ENCODE peak calls at places on chromosome 12, in four cellular contexts. Z, W, E and N are unnamed samples.
A peak's percentile ranks its signal among the peaks of the same experiment; 100 is the strongest.

GRCh38 chr12:28390716-28391452 is 200.6 kb downstream of the CCDC91 start:
- DNase-seq in Z (no peak), W (no peak), E (no peak), N (no peak)

GRCh38 chr12:4829793-4830162 is 79.9 kb upstream of the KCNA1 start:
- DNase-seq in Z (no peak), W (no peak), E (no peak), N (no peak)

GRCh38 chr12:52241205-52241842 is 8.3 kb downstream of the KRT7 start:
- DNase-seq in Z (no peak), W (no peak), E (no peak), N (no peak)

GRCh38 chr12:90226211-90226610 is 517.6 kb upstream of the ATP2B1 start:
- DNase-seq in Z (no peak), W (no peak), E (no peak), N (no peak)

GRCh38 chr12:115204957-115205754 is 521.2 kb upstream of the TBX3 start:
- DNase-seq in Z (peak; percentile 45), W (no peak), E (no peak), N (no peak)

GRCh38 chr12:127729381-127729780 is 537.6 kb upstream of the TMEM132C start:
- DNase-seq in Z (no peak), W (no peak), E (peak; percentile 26), N (no peak)

GRCh38 chr12:49059385-49060232 is 985 bp downstream of the KMT2D start:
- DNase-seq in Z (no peak), W (peak; percentile 67), E (no peak), N (peak; percentile 73)

GRCh38 chr12:51307655-51308593 is 16.1 kb downstream of the BIN2 start:
- DNase-seq in Z (no peak), W (no peak), E (peak; percentile 63), N (no peak)

GRCh38 chr12:16972923-16973770 is 367.2 kb upstream of the LMO3 start:
- DNase-seq in Z (no peak), W (no peak), E (no peak), N (no peak)

GRCh38 chr12:78641837-78642423 is 222.6 kb upstream of the SYT1 start:
- DNase-seq in Z (no peak), W (no peak), E (no peak), N (no peak)

GRCh38 chr12:80512781-80513180 is 68.7 kb downstream of the PTPRQ start:
- DNase-seq in Z (peak; percentile 54), W (no peak), E (no peak), N (no peak)

GRCh38 chr12:98471085-98471484 is 44.3 kb upstream of the TMPO start:
- DNase-seq in Z (no peak), W (no peak), E (no peak), N (no peak)

GRCh38 chr12:56119361-56119796 is 1.3 kb downstream of the ZC3H10 start:
- DNase-seq in Z (peak; percentile 90), W (peak; percentile 94), E (peak; percentile 87), N (peak; percentile 74)

GRCh38 chr12:57907281-57907680 is 34.1 kb upstream of the ATP23 start:
- DNase-seq in Z (no peak), W (no peak), E (no peak), N (no peak)

GRCh38 chr12:124916370-124917134 is 2.1 kb upstream of the UBC start:
- DNase-seq in Z (no peak), W (no peak), E (peak; percentile 70), N (no peak)

GRCh38 chr12:80778005-80778541 is 61.4 kb downstream of the MYF5 start:
- DNase-seq in Z (no peak), W (peak; percentile 10), E (peak; percentile 80), N (no peak)

GRCh38 chr12:24418157-24418556 is 468.7 kb upstream of the SOX5 start:
- DNase-seq in Z (no peak), W (no peak), E (no peak), N (no peak)

GRCh38 chr12:50572275-50572674 is 67.5 kb downstream of the DIP2B start:
- DNase-seq in Z (no peak), W (peak; percentile 23), E (peak; percentile 47), N (no peak)

GRCh38 chr12:27336254-27336653 is 3.6 kb downstream of the BMAL2 start:
- DNase-seq in Z (no peak), W (no peak), E (no peak), N (no peak)

GRCh38 chr12:49945394-49946080 is 5.0 kb upstream of the AQP2 start:
- DNase-seq in Z (peak; percentile 94), W (peak; percentile 79), E (peak; percentile 22), N (peak; percentile 90)

DNA sequence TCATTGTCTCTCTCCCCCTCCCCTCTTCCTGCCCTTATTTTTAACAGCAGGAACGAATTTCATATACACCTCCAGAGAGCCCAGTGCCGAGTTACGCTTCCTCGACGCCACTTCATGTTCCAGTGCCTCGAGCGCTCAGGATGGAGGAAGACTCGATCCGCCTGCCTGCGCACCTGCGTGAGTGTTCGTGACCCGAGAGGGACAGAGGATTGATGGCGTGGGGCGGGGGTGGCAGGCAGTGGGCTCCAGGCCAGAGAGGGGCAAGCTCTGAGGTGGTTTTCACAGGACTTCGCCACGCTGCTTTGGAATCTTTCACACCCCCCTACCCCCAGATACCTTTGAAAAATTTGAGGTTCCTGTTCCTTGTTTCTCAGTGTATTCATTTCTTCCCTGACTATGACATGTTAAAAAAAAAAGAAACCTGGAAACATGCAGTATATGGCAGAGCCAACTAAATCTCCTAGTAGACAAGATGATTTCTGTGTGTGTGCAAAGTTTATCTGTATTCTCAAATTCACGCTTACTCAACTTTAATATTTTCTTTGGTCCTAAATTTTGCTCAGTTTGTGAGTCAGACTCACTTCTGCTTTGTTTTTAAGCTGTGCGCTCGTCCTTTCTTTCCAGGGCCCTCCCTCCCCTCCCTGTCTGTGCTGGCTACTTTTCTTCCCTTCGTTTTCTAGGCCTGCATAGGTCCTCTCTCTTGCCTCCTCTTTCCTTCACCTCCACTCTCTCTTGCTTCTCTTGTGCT is 103.1 kb downstream of the ETV6 start:
- DNase-seq in Z (no peak), W (no peak), E (no peak), N (no peak)
- TF ChIP-seq CTCF in Z (no peak), W (no peak), E (no peak), N (no peak)

GRCh38 chr12:1688086-1688710 is 2.7 kb upstream of the ADIPOR2 start:
- DNase-seq in Z (no peak), W (no peak), E (no peak), N (no peak)

GRCh38 chr12:1692895-1693294 is 2.0 kb downstream of the ADIPOR2 start:
- DNase-seq in Z (no peak), W (no peak), E (no peak), N (no peak)

GRCh38 chr12:1692221-1692620 is 1.4 kb downstream of the ADIPOR2 start:
- DNase-seq in Z (no peak), W (no peak), E (no peak), N (no peak)

GRCh38 chr12:1690578-1691122 is at the start of gene ADIPOR2:
- DNase-seq in Z (peak; percentile 98), W (peak; percentile 98), E (peak; percentile 94), N (peak; percentile 96)

GRCh38 chr12:1691123-1692007 is 495 bp downstream of the ADIPOR2 start:
- DNase-seq in Z (no peak), W (peak; percentile 85), E (no peak), N (peak; percentile 80)
- TF ChIP-seq CTCF in Z (no peak), W (no peak), E (no peak), N (no peak)

DNA sequence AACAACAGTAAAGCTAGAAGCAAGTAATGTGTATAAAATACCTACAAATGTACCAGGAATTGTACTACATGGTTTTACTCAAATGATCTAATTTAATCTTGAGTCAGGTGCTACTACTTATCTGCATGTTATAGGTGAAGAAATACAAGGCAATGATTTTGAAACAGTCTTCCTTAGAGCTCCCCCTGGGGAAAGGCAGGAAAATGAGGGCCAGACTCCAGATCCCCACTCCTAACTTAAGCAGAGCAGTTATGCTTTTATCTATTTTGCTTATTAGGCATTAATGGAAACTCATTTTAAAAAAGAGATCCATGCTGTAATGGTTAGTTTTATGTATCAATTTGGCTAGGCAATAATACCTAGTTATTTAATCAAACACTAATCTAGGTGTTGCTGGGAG is 109.3 kb upstream of the CPSF6 start:
- DNase-seq in Z (no peak), W (no peak), E (no peak), N (no peak)
- TF ChIP-seq CTCF in Z (no peak), W (peak; percentile 40), E (no peak), N (no peak)

GRCh38 chr12:68406134-68406576 is 74.0 kb upstream of the MDM1 start:
- DNase-seq in Z (peak; percentile 43), W (no peak), E (peak; percentile 57), N (no peak)
- TF ChIP-seq CTCF in Z (peak; percentile 54), W (peak; percentile 62), E (peak; percentile 71), N (no peak)

DNA sequence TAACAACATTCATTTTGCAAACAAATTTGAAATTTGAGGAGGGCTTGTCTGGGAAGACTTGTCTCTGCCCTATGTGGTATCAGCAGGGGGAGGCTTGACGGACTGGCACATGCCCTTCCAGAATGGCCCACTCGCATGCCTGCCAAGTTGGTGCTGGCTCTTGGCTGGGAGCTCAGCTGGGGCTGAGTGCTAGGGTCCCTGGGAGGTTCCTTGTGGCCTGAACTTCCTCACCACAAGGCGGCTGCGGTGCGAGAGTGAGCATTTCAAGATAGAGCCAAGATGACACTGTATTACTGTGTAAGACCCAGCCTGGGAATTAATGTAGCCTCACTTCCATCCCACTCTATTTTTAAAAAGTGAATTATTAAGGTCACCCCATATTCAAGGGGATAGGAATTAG is 271.6 kb upstream of the PLEKHG7 start:
- DNase-seq in Z (peak; percentile 45), W (no peak), E (no peak), N (no peak)
- TF ChIP-seq CTCF in Z (peak; percentile 39), W (no peak), E (no peak), N (no peak)

GRCh38 chr12:8499616-8500015 is 13.7 kb upstream of the CLEC4D start:
- DNase-seq in Z (no peak), W (no peak), E (no peak), N (no peak)
- TF ChIP-seq CTCF in Z (peak; percentile 70), W (no peak), E (no peak), N (no peak)

GRCh38 chr12:42585846-42586226 is 3.7 kb downstream of the PRICKLE1 start:
- DNase-seq in Z (no peak), W (no peak), E (no peak), N (no peak)

GRCh38 chr12:42587564-42588307 is 1.8 kb downstream of the PRICKLE1 start:
- DNase-seq in Z (no peak), W (peak; percentile 67), E (no peak), N (peak; percentile 19)

GRCh38 chr12:42584539-42585174 is 4.9 kb downstream of the PRICKLE1 start:
- DNase-seq in Z (no peak), W (no peak), E (peak; percentile 58), N (no peak)

GRCh38 chr12:42585175-42585845 is 4.2 kb downstream of the PRICKLE1 start:
- DNase-seq in Z (no peak), W (no peak), E (no peak), N (no peak)

GRCh38 chr12:42586268-42586667 is 3.3 kb downstream of the PRICKLE1 start:
- DNase-seq in Z (no peak), W (no peak), E (no peak), N (no peak)
- TF ChIP-seq CTCF in Z (peak; percentile 24), W (peak; percentile 26), E (peak; percentile 53), N (no peak)